ENCODE peak calls at places on chromosome 10, in six cellular contexts. B, P, R, O, A and Z are unnamed samples.

GRCh38 chr10:88385601-88386203 is 197.4 kb downstream of the RNLS start:
- DNase-seq in P (no peak), R (peak; percentile 62), A (peak; percentile 93), B (peak; percentile 60), O (peak; percentile 75), Z (no peak)

GRCh38 chr10:118408145-118408544 is 66.0 kb upstream of the FAM204A start:
- DNase-seq in B (no peak), A (no peak), O (no peak), P (no peak), R (no peak), Z (no peak)

GRCh38 chr10:58326967-58327381 is 7.8 kb upstream of the UBE2D1 start:
- DNase-seq in B (peak; percentile 80), P (peak; percentile 34), O (no peak), A (peak; percentile 73), R (peak; percentile 73), Z (no peak)

GRCh38 chr10:115092555-115093285 is 445 bp upstream of the ATRNL1 start:
- DNase-seq in P (peak; percentile 60), O (no peak), A (peak; percentile 84), R (no peak), B (peak; percentile 61), Z (peak; percentile 58)

GRCh38 chr10:33217854-33218253 is 116.6 kb downstream of the NRP1 start:
- DNase-seq in A (no peak), R (no peak), O (no peak), B (no peak), P (no peak), Z (no peak)

GRCh38 chr10:31142026-31142425 is 110.4 kb upstream of the ZNF438 start:
- DNase-seq in O (no peak), B (no peak), P (no peak), A (no peak), R (no peak), Z (no peak)

GRCh38 chr10:188546-188945 is 53.3 kb downstream of the ZMYND11 start:
- DNase-seq in O (no peak), R (no peak), A (no peak), B (no peak), P (no peak), Z (no peak)

GRCh38 chr10:33279791-33280190 is 54.7 kb downstream of the NRP1 start:
- DNase-seq in R (no peak), A (no peak), O (no peak), P (no peak), B (no peak), Z (peak; percentile 71)

GRCh38 chr10:94212876-94213595 is 149.7 kb downstream of the NOC3L start:
- DNase-seq in P (peak; percentile 53), B (no peak), O (peak; percentile 7), R (peak; percentile 69), A (no peak), Z (no peak)

GRCh38 chr10:71396714-71397339 is at the start of gene CDH23:
- DNase-seq in A (peak; percentile 80), O (no peak), B (peak; percentile 70), P (peak; percentile 79), R (peak; percentile 70), Z (peak; percentile 63)

GRCh38 chr10:74906631-74907030 is 80.2 kb downstream of the KAT6B start:
- DNase-seq in O (no peak), A (no peak), R (no peak), B (no peak), P (no peak), Z (no peak)

GRCh38 chr10:88582806-88583583 is at the start of gene RNLS:
- DNase-seq in A (peak; percentile 93), B (peak; percentile 87), R (peak; percentile 87), O (no peak), P (peak; percentile 72), Z (peak; percentile 77)

GRCh38 chr10:50469778-50470193 is 154.0 kb downstream of the SGMS1 start:
- DNase-seq in O (no peak), P (no peak), R (peak; percentile 55), A (no peak), B (no peak), Z (peak; percentile 20)

GRCh38 chr10:47346572-47347302 is 1.4 kb upstream of the RBP3 start:
- DNase-seq in R (no peak), A (peak; percentile 51), B (no peak), P (no peak), O (no peak), Z (no peak)

GRCh38 chr10:78045237-78045636 is 11.6 kb downstream of the RPS24 start:
- DNase-seq in P (no peak), A (no peak), B (no peak), O (no peak), R (no peak), Z (no peak)

GRCh38 chr10:128095023-128095752 is 31.0 kb downstream of the MKI67 start:
- DNase-seq in O (peak; percentile 12), R (no peak), P (no peak), A (no peak), B (no peak), Z (no peak)

GRCh38 chr10:95841711-95842498 is 65.9 kb upstream of the CC2D2B start:
- DNase-seq in O (peak; percentile 50), R (no peak), A (no peak), P (no peak), B (no peak), Z (peak; percentile 84)

GRCh38 chr10:68553138-68553537 is 7.0 kb upstream of the TET1 start:
- DNase-seq in O (no peak), B (no peak), A (no peak), P (no peak), R (no peak), Z (no peak)

GRCh38 chr10:780536-781524 is 91.4 kb upstream of the DIP2C start:
- DNase-seq in R (peak; percentile 55), B (no peak), A (peak; percentile 34), O (no peak), P (no peak), Z (no peak)

GRCh38 chr10:16519250-16519907 is 2.3 kb downstream of the C1QL3 start:
- DNase-seq in B (no peak), A (no peak), P (no peak), R (no peak), O (no peak), Z (no peak)

GRCh38 chr10:100743626-100744135 is 1.7 kb upstream of the PAX2 start:
- DNase-seq in R (peak; percentile 68), P (no peak), B (no peak), O (peak; percentile 80), A (peak; percentile 83), Z (peak; percentile 82)

GRCh38 chr10:103643381-103643780 is 149.9 kb downstream of the NEURL1 start:
- DNase-seq in A (no peak), B (no peak), P (no peak), O (no peak), R (no peak), Z (no peak)

GRCh38 chr10:103648951-103649532 is 155.5 kb downstream of the NEURL1 start:
- DNase-seq in A (no peak), P (peak; percentile 55), B (no peak), O (no peak), R (peak; percentile 78), Z (no peak)

GRCh38 chr10:103646304-103646703 is 152.8 kb downstream of the NEURL1 start:
- DNase-seq in P (no peak), O (no peak), R (no peak), A (no peak), B (no peak), Z (no peak)

GRCh38 chr10:103648231-103648950 is 154.9 kb downstream of the NEURL1 start:
- DNase-seq in A (no peak), O (no peak), P (no peak), R (no peak), B (no peak), Z (peak; percentile 50)

GRCh38 chr10:103645141-103646054 is 151.9 kb downstream of the NEURL1 start:
- DNase-seq in O (no peak), B (peak; percentile 78), A (peak; percentile 88), P (peak; percentile 84), R (peak; percentile 86), Z (peak; percentile 94)
- H3K4me1 ChIP-seq in O (peaks cover 3% of the 10 kb centered on the region), B (peaks cover 39% of the 10 kb centered on the region), A (peaks cover 16% of the 10 kb centered on the region), P (peaks cover 32% of the 10 kb centered on the region), R (peaks cover 69% of the 10 kb centered on the region), Z (peaks cover 11% of the 10 kb centered on the region)

GRCh38 chr10:82319046-82319445 is 444.1 kb downstream of the NRG3 start:
- DNase-seq in A (no peak), B (no peak), P (no peak), O (no peak), R (no peak), Z (no peak)
- H3K4me3 ChIP-seq in A (no peak overlapping the region), B (no peak overlapping the region), P (no peak overlapping the region), O (no peak overlapping the region), R (no peak overlapping the region), Z (no peak overlapping the region)

GRCh38 chr10:5627486-5628044 is 38.8 kb downstream of the ASB13 start:
- DNase-seq in P (no peak), A (peak; percentile 3), O (no peak), B (peak; percentile 14), R (no peak), Z (no peak)

GRCh38 chr10:5625992-5626777 is 40.2 kb downstream of the ASB13 start:
- DNase-seq in O (no peak), R (no peak), P (no peak), A (no peak), B (no peak), Z (no peak)

GRCh38 chr10:5628798-5629788 is 37.3 kb downstream of the ASB13 start:
- DNase-seq in P (no peak), O (no peak), A (no peak), B (no peak), R (no peak), Z (peak; percentile 44)

GRCh38 chr10:5629789-5630436 is 36.5 kb downstream of the ASB13 start:
- DNase-seq in B (peak; percentile 87), P (peak; percentile 83), A (peak; percentile 89), R (peak; percentile 82), O (peak; percentile 61), Z (peak; percentile 76)

DNA sequence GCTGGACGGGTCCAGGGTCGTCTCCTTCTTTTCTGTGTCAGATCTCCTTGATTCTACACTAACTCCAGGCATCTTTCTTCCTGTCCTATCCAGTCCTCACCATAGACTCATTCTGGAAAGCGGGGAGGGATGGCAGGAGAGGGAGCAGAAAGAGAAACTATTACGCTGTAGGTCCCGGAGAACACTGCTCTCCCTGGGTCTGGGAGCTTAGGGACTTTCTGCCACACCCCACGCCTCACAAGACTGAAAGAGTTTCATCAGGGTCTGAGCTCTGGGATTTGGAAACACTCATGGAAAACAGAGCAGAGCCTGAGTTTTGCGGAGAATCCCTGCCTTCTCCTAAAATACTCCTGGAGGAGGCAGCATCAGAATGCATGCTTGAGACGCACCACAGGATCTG is 38.0 kb downstream of the ASB13 start:
- DNase-seq in P (peak; percentile 68), O (no peak), R (peak; percentile 82), B (peak; percentile 33), A (peak; percentile 53), Z (peak; percentile 55)
- H3K27ac ChIP-seq in P (peak overlapping the region; percentile 35), O (no peak overlapping the region), R (peak overlapping the region; percentile 68), B (no peak overlapping the region), A (peak overlapping the region; percentile 9), Z (no peak overlapping the region)

DNA sequence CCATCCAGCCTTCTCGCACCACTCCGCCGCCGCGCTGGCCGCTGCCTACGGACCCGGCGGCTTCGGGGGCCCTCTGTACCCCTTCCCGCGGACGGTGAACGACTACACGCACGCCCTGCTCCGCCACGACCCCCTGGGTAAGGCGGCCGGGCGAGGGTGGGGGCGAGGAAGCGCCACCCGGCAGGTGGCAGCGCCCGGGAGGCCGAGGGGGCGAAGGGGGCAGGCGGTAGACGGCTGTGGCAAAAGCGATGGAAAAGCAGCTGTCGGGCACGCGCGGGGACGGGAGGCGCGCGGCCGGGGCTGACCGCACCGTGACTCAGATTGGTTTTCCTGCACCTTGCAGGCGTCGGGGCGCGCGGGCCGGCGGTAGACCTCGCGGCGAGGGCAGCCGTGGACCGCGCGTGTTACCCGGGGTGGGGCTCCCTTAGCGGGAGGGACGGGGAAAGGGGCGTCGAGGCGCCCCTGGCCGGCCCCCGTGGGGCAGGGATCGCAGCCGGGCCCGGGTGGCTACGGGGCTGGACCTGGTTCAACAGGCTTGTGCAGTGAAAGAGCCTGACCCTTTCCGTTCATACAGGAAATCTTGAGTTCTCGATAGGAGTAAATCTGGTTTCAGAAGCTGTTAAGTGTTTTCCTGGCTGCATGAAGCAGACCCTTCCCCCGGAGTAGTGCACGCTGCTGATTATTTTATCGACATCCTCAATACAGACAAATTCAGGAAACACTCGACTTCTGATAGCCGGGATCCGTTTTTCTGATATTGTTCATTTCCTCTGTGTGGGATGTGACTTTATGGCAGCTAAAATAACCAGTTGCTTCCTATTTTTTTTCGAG is 671 bp downstream of the HHEX start:
- DNase-seq in R (peak; percentile 80), O (peak; percentile 21), B (peak; percentile 84), A (peak; percentile 86), P (peak; percentile 31), Z (peak; percentile 74)
- H3K4me1 ChIP-seq in R (peaks cover 26% of the 10 kb centered on the region), O (no peaks in the 10 kb centered on the region), B (no peaks in the 10 kb centered on the region), A (no peaks in the 10 kb centered on the region), P (peaks cover 10% of the 10 kb centered on the region), Z (no peaks in the 10 kb centered on the region)